ENCODE peak calls at places on chromosomes 5 and 9, in four cellular contexts. K is stimulated activated CD4-positive, alpha-beta T cell treated with anti-CD3 and anti-CD28 coated beads, Interleukin-2, amount 100 ng/mL, for 48 hours; S is body of pancreas; P is fibroblast of mammary gland. J is an unnamed sample.

GRCh38 chr5:80656425-80656824 is 1.6 kb upstream of the DHFR start:
- DNase-seq in P (peak), K (no peak), S (no peak), J (no peak)

GRCh38 chr5:179278119-179278518 is 67.1 kb downstream of the ADAMTS2 start:
- DNase-seq in S (no peak), P (no peak), K (no peak), J (no peak)

GRCh38 chr5:137491121-137491520 is 8.0 kb downstream of the SPOCK1 start:
- DNase-seq in K (no peak), S (no peak), P (peak), J (no peak)

GRCh38 chr5:134451618-134452505 is 40.2 kb upstream of the CDKN2AIPNL start:
- DNase-seq in P (peak), K (no peak), S (peak), J (no peak)

GRCh38 chr5:53330491-53330890 is 149.9 kb upstream of the FST start:
- DNase-seq in P (no peak), K (no peak), S (no peak), J (no peak)

GRCh38 chr9:33041459-33042188 is 16.6 kb downstream of the DNAJA1 start:
- DNase-seq in S (no peak), P (peak), K (no peak), J (no peak)

GRCh38 chr5:134845335-134845851 is 375 bp upstream of the C5orf24 start:
- DNase-seq in K (no peak), P (peak), S (no peak), J (no peak)

GRCh38 chr9:116525611-116526010 is 161.5 kb upstream of the TRIM32 start:
- DNase-seq in S (no peak), K (no peak), P (no peak), J (no peak)

GRCh38 chr5:44387391-44387790 is 1.8 kb downstream of the FGF10 start:
- DNase-seq in P (peak), S (peak), K (no peak), J (no peak)

GRCh38 chr9:70113403-70114022 is 69.9 kb downstream of the MAMDC2 start:
- DNase-seq in P (peak), K (no peak), S (peak), J (no peak)

GRCh38 chr5:30505014-30505886 is 688.2 kb upstream of the CDH6 start:
- DNase-seq in K (no peak), S (no peak), P (no peak), J (no peak)

GRCh38 chr5:141650851-141651727 is at the start of gene FCHSD1:
- DNase-seq in P (peak), K (peak), S (peak), J (peak)

GRCh38 chr5:430214-430925 is 12.6 kb upstream of the EXOC3 start:
- DNase-seq in S (no peak), K (no peak), P (no peak), J (no peak)

GRCh38 chr9:129954868-129955550 is 88.0 kb downstream of the FNBP1 start:
- DNase-seq in K (no peak), S (no peak), P (no peak), J (no peak)

GRCh38 chr9:26375448-26375847 is 517.2 kb downstream of the CAAP1 start:
- DNase-seq in K (no peak), S (no peak), P (peak), J (no peak)

J was measured in central memory CD8-positive, alpha-beta T cell.